ENCODE peak calls at places on chromosomes 11 and 22, in four cellular contexts. Q is HepG2, N is K562, U is GM12878. S is an unnamed sample.

GRCh38 chr11:105609832-105610781 is at the start of gene GRIA4:
- DNase-seq in Q (no peak), N (no peak), U (no peak), S (peak; percentile 63)

GRCh38 chr11:59186130-59186594 is 14.2 kb downstream of the DTX4 start:
- DNase-seq in Q (peak; percentile 50), N (peak; percentile 83), U (no peak), S (peak; percentile 68)

GRCh38 chr11:92528051-92528450 is 303.4 kb downstream of the FAT3 start:
- DNase-seq in Q (no peak), N (no peak), U (no peak), S (no peak)

GRCh38 chr11:122440783-122441701 is 214.5 kb upstream of the UBASH3B start:
- DNase-seq in Q (no peak), N (no peak), U (no peak), S (peak; percentile 58)

GRCh38 chr11:108897071-108897481 is 232.2 kb downstream of the DDX10 start:
- DNase-seq in Q (no peak), N (no peak), U (no peak), S (no peak)

GRCh38 chr11:105520706-105521345 is 89.0 kb upstream of the GRIA4 start:
- DNase-seq in Q (no peak), N (no peak), U (no peak), S (no peak)

GRCh38 chr11:64357904-64358535 is 942 bp upstream of the RPS6KA4 start:
- DNase-seq in Q (peak; percentile 20), N (peak; percentile 85), U (no peak), S (no peak)

GRCh38 chr11:74532496-74533246 is 39.1 kb upstream of the LIPT2 start:
- DNase-seq in Q (no peak), N (no peak), U (no peak), S (no peak)

GRCh38 chr11:100573911-100574513 is 113.1 kb upstream of the ARHGAP42 start:
- DNase-seq in Q (no peak), N (no peak), U (no peak), S (no peak)

GRCh38 chr11:1150095-1150494 is 7.7 kb upstream of the MUC5AC start:
- DNase-seq in Q (no peak), N (no peak), U (no peak), S (no peak)

GRCh38 chr11:76282106-76282630 is 75.9 kb upstream of the WNT11 start:
- DNase-seq in Q (no peak), N (no peak), U (no peak), S (no peak)

GRCh38 chr11:3165152-3165705 is at the start of gene OSBPL5:
- DNase-seq in Q (no peak), N (peak; percentile 85), U (no peak), S (peak; percentile 38)

GRCh38 chr11:65014146-65014960 is at the start of gene ARL2:
- DNase-seq in Q (peak; percentile 88), N (peak; percentile 90), U (no peak), S (peak; percentile 39)

GRCh38 chr11:59822989-59823566 is 12.5 kb upstream of the MRPL16 start:
- DNase-seq in Q (peak; percentile 63), N (peak; percentile 62), U (no peak), S (peak; percentile 16)

GRCh38 chr11:69398529-69399492 is 82.7 kb upstream of the LINC01488 start:
- DNase-seq in Q (no peak), N (no peak), U (no peak), S (peak; percentile 22)

GRCh38 chr11:22337571-22338464 is at the start of gene SLC17A6:
- DNase-seq in Q (peak; percentile 21), N (peak; percentile 10), U (no peak), S (peak; percentile 55)

GRCh38 chr11:32659672-32660071 is 76.0 kb downstream of the EIF3M start:
- DNase-seq in Q (no peak), N (no peak), U (no peak), S (no peak)

GRCh38 chr22:43858156-43858895 is 4.0 kb downstream of the SULT4A1 start:
- DNase-seq in Q (no peak), N (no peak), U (no peak), S (no peak)

GRCh38 chr22:33785283-33785991 is 134.8 kb downstream of the LARGE1 start:
- DNase-seq in Q (peak; percentile 8), N (no peak), U (peak; percentile 24), S (no peak)

GRCh38 chr22:43388420-43388851 is 23.4 kb upstream of the MPPED1 start:
- DNase-seq in Q (peak; percentile 55), N (peak; percentile 72), U (no peak), S (peak; percentile 95)

GRCh38 chr11:108635106-108635505 is 29.8 kb upstream of the DDX10 start:
- DNase-seq in Q (no peak), N (no peak), U (no peak), S (no peak)

GRCh38 chr11:47669856-47670255 is 27.5 kb upstream of the MTCH2 start:
- DNase-seq in Q (no peak), N (no peak), U (no peak), S (no peak)

GRCh38 chr22:36528336-36528735 is 630 bp downstream of the EIF3D start:
- DNase-seq in Q (no peak), N (no peak), U (no peak), S (no peak)

GRCh38 chr11:75471134-75471943 is 38.3 kb upstream of the KLHL35 start:
- DNase-seq in Q (no peak), N (no peak), U (no peak), S (no peak)

GRCh38 chr22:47994899-47995573 is 1232.6 kb downstream of the TBC1D22A start:
- DNase-seq in Q (no peak), N (no peak), U (no peak), S (no peak)

GRCh38 chr11:17781221-17781620 is 46.6 kb downstream of the KCNC1 start:
- DNase-seq in Q (no peak), N (no peak), U (no peak), S (no peak)

GRCh38 chr11:114478768-114479167 is 39.5 kb downstream of the REXO2 start:
- DNase-seq in Q (peak; percentile 34), N (no peak), U (no peak), S (no peak)

GRCh38 chr22:19921544-19922081 is 20.0 kb upstream of the COMT start:
- DNase-seq in Q (no peak), N (no peak), U (no peak), S (no peak)

GRCh38 chr11:67354314-67355022 is 1.1 kb upstream of the POLD4 start:
- DNase-seq in Q (peak; percentile 97), N (peak; percentile 85), U (no peak), S (no peak)

GRCh38 chr11:20363500-20364411 is at the start of gene HTATIP2:
- DNase-seq in Q (no peak), N (peak; percentile 88), U (no peak), S (peak; percentile 67)

GRCh38 chr11:2383823-2384722 is 7.0 kb downstream of the CD81 start:
- DNase-seq in Q (no peak), N (peak; percentile 89), U (peak; percentile 39), S (peak; percentile 63)

GRCh38 chr11:2661173-2662023 is 38.4 kb downstream of the KCNQ1OT1 start:
- DNase-seq in Q (no peak), N (no peak), U (no peak), S (no peak)

GRCh38 chr11:118928108-118928869 is 2.6 kb upstream of the BCL9L start:
- DNase-seq in Q (peak; percentile 87), N (peak; percentile 99), U (peak; percentile 67), S (peak; percentile 94)
- TF ChIP-seq ETV6 in Q (no peak), N (no peak), U (no peak), S (no peak)

GRCh38 chr22:49914256-49914655 is 4.0 kb downstream of the ALG12 start:
- DNase-seq in Q (no peak), N (no peak), U (no peak), S (no peak)

GRCh38 chr22:49913446-49913845 is 4.8 kb downstream of the ALG12 start:
- DNase-seq in Q (no peak), N (no peak), U (no peak), S (no peak)

GRCh38 chr22:49916851-49917250 is 1.4 kb downstream of the ALG12 start:
- DNase-seq in Q (no peak), N (no peak), U (no peak), S (no peak)

GRCh38 chr22:49913026-49913425 is 5.2 kb downstream of the ALG12 start:
- DNase-seq in Q (no peak), N (no peak), U (no peak), S (no peak)

GRCh38 chr22:49915610-49916009 is 2.6 kb downstream of the ALG12 start:
- DNase-seq in Q (no peak), N (no peak), U (no peak), S (peak; percentile 46)
- TF ChIP-seq ETV6 in Q (no peak), N (no peak), U (no peak), S (no peak)

GRCh38 chr11:35847473-35847872 is 96.4 kb upstream of the LDLRAD3 start:
- DNase-seq in Q (no peak), N (no peak), U (no peak), S (no peak)

GRCh38 chr11:35846874-35847273 is 97.0 kb upstream of the LDLRAD3 start:
- DNase-seq in Q (no peak), N (no peak), U (no peak), S (no peak)

GRCh38 chr11:35852056-35852455 is 91.8 kb upstream of the LDLRAD3 start:
- DNase-seq in Q (no peak), N (no peak), U (no peak), S (no peak)

GRCh38 chr11:35851342-35851741 is 92.5 kb upstream of the LDLRAD3 start:
- DNase-seq in Q (no peak), N (no peak), U (no peak), S (no peak)

GRCh38 chr11:35850191-35850590 is 93.7 kb upstream of the LDLRAD3 start:
- DNase-seq in Q (no peak), N (no peak), U (no peak), S (no peak)
- TF ChIP-seq ETV6 in Q (no peak), N (no peak), U (no peak), S (no peak)

GRCh38 chr11:129277216-129277838 is 85.2 kb upstream of the ARHGAP32 start:
- DNase-seq in Q (peak; percentile 46), N (no peak), U (no peak), S (no peak)

GRCh38 chr11:129278586-129279319 is 86.6 kb upstream of the ARHGAP32 start:
- DNase-seq in Q (no peak), N (no peak), U (no peak), S (peak; percentile 31)

GRCh38 chr11:129273322-129273721 is 81.2 kb upstream of the ARHGAP32 start:
- DNase-seq in Q (no peak), N (no peak), U (no peak), S (no peak)

GRCh38 chr11:129273944-129274343 is 81.8 kb upstream of the ARHGAP32 start:
- DNase-seq in Q (no peak), N (no peak), U (no peak), S (no peak)

GRCh38 chr11:129275825-129276224 is 83.7 kb upstream of the ARHGAP32 start:
- DNase-seq in Q (no peak), N (no peak), U (no peak), S (no peak)
- TF ChIP-seq ETV6 in Q (no peak), N (no peak), U (no peak), S (no peak)

GRCh38 chr11:13114566-13115465 is 105.7 kb downstream of the RASSF10 start:
- DNase-seq in Q (peak; percentile 94), N (peak; percentile 86), U (no peak), S (peak; percentile 66)
- TF ChIP-seq ETV6 in Q (no peak), N (no peak), U (no peak), S (no peak)

S was measured in WTC11.